ENCODE peak calls at places on chromosome 2, in seven cellular contexts. R is lower lobe of right lung; T is body of pancreas; X is aorta; V is spleen; Z is CD8-positive, alpha-beta T cell; N is NT2/D1. G is an unnamed sample. For H3K4me1, the result is how much of the 10 kb centered on the place peaks cover.

GRCh38 chr2:232543928-232544631 is 4.6 kb downstream of the CHRNG start:
- DNase-seq in T (no peak), R (peak), X (peak), N (no peak), V (peak), Z (no peak), G (no peak)

GRCh38 chr2:83874712-83875430 is 584.2 kb downstream of the SUCLG1 start:
- DNase-seq in X (no peak), N (no peak), Z (no peak), V (peak), R (no peak), T (no peak), G (no peak)

GRCh38 chr2:12714391-12715221 is 2.1 kb upstream of the TRIB2 start:
- DNase-seq in T (no peak), X (no peak), N (no peak), V (no peak), R (no peak), Z (no peak), G (peak)

GRCh38 chr2:196718394-196718793 is 78.9 kb downstream of the CCDC150 start:
- DNase-seq in V (no peak), X (no peak), R (no peak), Z (no peak), N (no peak), T (no peak), G (no peak)

GRCh38 chr2:176484838-176485237 is 215.6 kb downstream of the MTX2 start:
- DNase-seq in V (no peak), N (no peak), T (no peak), R (no peak), Z (no peak), X (no peak), G (no peak)

GRCh38 chr2:203802277-203803045 is 65.1 kb upstream of the CTLA4 start:
- DNase-seq in N (no peak), X (no peak), R (no peak), V (no peak), Z (no peak), T (no peak), G (no peak)

GRCh38 chr2:166716968-166717367 is 171.3 kb upstream of the XIRP2 start:
- DNase-seq in R (no peak), N (no peak), Z (no peak), T (no peak), X (no peak), V (no peak), G (no peak)

GRCh38 chr2:98868548-98869271 is 67.3 kb downstream of the CRACDL start:
- DNase-seq in T (no peak), X (no peak), V (no peak), Z (no peak), R (no peak), N (no peak), G (no peak)

GRCh38 chr2:27322301-27322765 is 564 bp downstream of the MPV17 start:
- DNase-seq in V (peak), R (peak), X (no peak), Z (no peak), N (no peak), T (peak), G (no peak)

GRCh38 chr2:101729521-101730190 is 32.1 kb downstream of the MAP4K4 start:
- DNase-seq in R (no peak), T (no peak), N (no peak), V (no peak), Z (no peak), X (no peak), G (no peak)

GRCh38 chr2:200703132-200703925 is 108.4 kb upstream of the BZW1 start:
- DNase-seq in X (no peak), R (no peak), T (peak), V (no peak), Z (no peak), N (peak), G (peak)

GRCh38 chr2:24489942-24490673 is 946 bp upstream of the NCOA1 start:
- DNase-seq in V (no peak), N (no peak), T (peak), Z (no peak), X (no peak), R (no peak), G (peak)

GRCh38 chr2:42809131-42809875 is 16.9 kb upstream of the HAAO start:
- DNase-seq in N (no peak), X (no peak), Z (no peak), T (peak), V (no peak), R (no peak), G (no peak)

GRCh38 chr2:25617948-25618646 is 55.3 kb downstream of the DTNB start:
- DNase-seq in T (no peak), V (no peak), R (no peak), N (no peak), Z (no peak), X (no peak), G (peak)

GRCh38 chr2:108593547-108594098 is 59.4 kb downstream of the LIMS1 start:
- DNase-seq in V (no peak), R (no peak), Z (no peak), N (no peak), T (no peak), X (no peak), G (no peak)

GRCh38 chr2:37501121-37501520 is 156.7 kb downstream of the QPCT start:
- DNase-seq in X (no peak), Z (no peak), T (no peak), N (no peak), R (no peak), V (no peak), G (no peak)

GRCh38 chr2:141497262-141497661 is 633.6 kb downstream of the LRP1B start:
- DNase-seq in N (no peak), Z (no peak), R (no peak), X (no peak), T (no peak), V (no peak), G (no peak)

GRCh38 chr2:127591221-127591923 is 54.6 kb upstream of the GPR17 start:
- DNase-seq in T (peak), R (peak), V (peak), X (peak), N (peak), Z (peak), G (peak)

GRCh38 chr2:234243871-234244565 is 193.5 kb downstream of the SPP2 start:
- DNase-seq in T (no peak), N (no peak), Z (no peak), V (no peak), R (no peak), X (no peak), G (no peak)

GRCh38 chr2:6352906-6353515 is 512.7 kb downstream of the CMPK2 start:
- DNase-seq in T (peak), V (peak), X (no peak), R (peak), N (peak), Z (no peak), G (peak)

GRCh38 chr2:74836675-74837401 is 2.9 kb downstream of the HK2 start:
- DNase-seq in Z (no peak), R (no peak), T (no peak), X (peak), V (no peak), N (peak), G (no peak)

GRCh38 chr2:74831693-74832530 is 2.0 kb upstream of the HK2 start:
- DNase-seq in X (no peak), N (no peak), V (no peak), R (no peak), Z (no peak), T (no peak), G (no peak)

GRCh38 chr2:74835831-74836674 is 2.1 kb downstream of the HK2 start:
- DNase-seq in T (no peak), Z (no peak), V (no peak), X (no peak), R (no peak), N (peak), G (peak)

GRCh38 chr2:74833418-74834233 is at the start of gene HK2:
- DNase-seq in T (peak), R (peak), X (peak), V (peak), N (peak), Z (peak), G (peak)

DNA sequence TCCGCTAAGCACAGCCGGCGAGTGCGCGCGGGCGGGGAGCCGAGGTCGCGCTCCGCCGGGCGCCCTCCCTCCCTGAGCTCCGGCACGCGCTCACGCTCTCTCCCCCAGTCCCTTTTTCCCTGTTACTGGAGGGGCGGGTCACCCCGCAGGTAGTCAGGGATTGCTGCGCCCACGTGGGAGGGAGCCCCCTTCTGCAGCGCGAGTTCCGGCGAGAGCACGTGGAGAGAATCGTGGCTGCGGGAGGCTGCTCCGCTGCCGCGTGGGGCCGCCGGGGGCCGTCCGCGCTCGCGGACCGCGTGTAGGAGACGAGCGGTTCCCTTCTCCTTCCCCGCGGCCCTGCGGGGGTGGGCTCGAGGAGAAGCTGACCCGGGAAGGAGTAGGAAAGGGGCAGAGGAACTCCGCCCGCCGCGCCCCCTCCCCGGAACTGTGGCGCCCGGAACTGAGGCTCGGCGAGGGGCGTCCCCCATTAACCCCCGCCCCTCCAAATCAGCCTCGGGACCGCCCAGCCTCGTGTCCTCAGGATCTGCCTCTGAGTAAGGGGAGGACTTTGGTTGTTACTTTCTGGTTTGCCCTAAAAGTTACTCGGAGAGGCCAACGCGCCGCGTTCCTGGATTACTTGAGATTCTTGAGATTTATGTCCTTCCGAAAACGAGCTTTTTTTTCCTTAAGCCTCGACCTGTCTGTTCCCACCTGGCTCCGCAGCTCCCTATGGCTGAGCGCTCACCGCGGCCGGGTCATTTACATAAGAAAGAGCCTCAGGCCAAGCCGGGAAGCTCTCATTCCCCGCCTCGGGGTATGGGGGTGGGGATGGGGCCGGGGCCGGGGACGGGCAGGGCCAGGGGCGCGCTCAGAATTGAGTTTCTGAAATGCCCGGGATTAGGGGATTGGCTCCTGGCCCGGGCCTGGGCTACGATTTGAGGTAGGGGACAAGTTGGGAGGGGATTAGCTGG is 1.2 kb downstream of the HK2 start:
- DNase-seq in T (peak), X (peak), V (peak), R (peak), N (peak), Z (peak), G (peak)
- H3K4me1 ChIP-seq in T (under half), X (under half), V (under half), R (under half), N (under half), Z (under half), G (under half)

GRCh38 chr2:191691016-191691725 is 13.2 kb downstream of the NABP1 start:
- DNase-seq in V (no peak), X (no peak), Z (peak), T (peak), N (peak), R (no peak), G (peak)

GRCh38 chr2:191687867-191688266 is 9.9 kb downstream of the NABP1 start:
- DNase-seq in R (no peak), T (no peak), Z (no peak), N (no peak), X (no peak), V (no peak), G (no peak)

GRCh38 chr2:191686658-191687057 is 8.7 kb downstream of the NABP1 start:
- DNase-seq in Z (no peak), N (no peak), R (no peak), X (no peak), V (no peak), T (no peak), G (no peak)

GRCh38 chr2:191690327-191690726 is 12.4 kb downstream of the NABP1 start:
- DNase-seq in R (no peak), V (no peak), Z (no peak), N (no peak), X (no peak), T (no peak), G (no peak)

DNA sequence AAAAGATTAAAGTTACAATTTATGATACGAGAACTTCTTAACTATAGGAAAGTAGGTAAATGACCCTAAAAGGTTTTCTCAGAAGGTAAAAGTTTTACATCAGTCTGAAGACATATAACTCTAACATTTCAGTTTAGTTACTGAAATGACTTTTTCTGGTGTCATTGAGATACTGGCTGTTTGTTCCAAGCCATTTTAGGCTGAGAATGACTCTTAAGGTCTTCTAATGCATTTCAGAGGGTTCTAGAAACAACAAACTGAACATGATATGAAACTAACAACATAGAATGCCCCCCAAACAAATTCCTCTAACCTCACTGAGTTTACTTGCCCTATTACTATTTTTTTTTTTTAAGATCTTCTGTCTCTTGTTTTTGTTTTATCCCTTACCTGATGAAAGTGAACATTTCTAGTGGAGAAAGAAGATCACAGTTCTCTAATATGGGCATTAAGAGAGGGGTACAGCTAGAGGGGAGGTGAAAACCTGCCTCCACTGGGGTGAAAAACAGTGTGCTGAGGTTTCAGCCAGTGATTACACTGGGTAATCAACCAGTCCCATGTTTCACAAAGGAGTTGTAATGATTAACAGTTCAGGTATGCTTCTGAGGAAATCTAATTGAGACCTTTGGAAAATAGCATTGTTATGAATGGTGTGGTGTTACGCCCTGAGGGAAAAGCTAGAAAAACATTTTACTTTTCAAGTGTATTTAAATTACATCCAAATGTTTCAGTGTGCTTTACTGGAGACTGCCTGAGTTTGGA is 11.2 kb downstream of the NABP1 start:
- DNase-seq in N (peak), R (no peak), X (no peak), T (no peak), V (no peak), Z (no peak), G (peak)
- H3K4me1 ChIP-seq in N (under half), R (under half), X (under half), T (under half), V (under half), Z (under half), G (half or more)

GRCh38 chr2:10369269-10370255 is 66.9 kb downstream of the HPCAL1 start:
- DNase-seq in R (peak), X (no peak), Z (no peak), T (peak), N (no peak), V (no peak), G (no peak)

GRCh38 chr2:10372195-10372861 is 69.6 kb downstream of the HPCAL1 start:
- DNase-seq in V (no peak), X (no peak), R (no peak), Z (no peak), N (no peak), T (peak), G (no peak)

GRCh38 chr2:10370390-10370789 is 67.7 kb downstream of the HPCAL1 start:
- DNase-seq in Z (no peak), X (no peak), T (no peak), V (no peak), R (no peak), N (no peak), G (no peak)

GRCh38 chr2:10371441-10372194 is 68.9 kb downstream of the HPCAL1 start:
- DNase-seq in N (no peak), Z (no peak), R (no peak), T (no peak), V (no peak), X (no peak), G (no peak)

DNA sequence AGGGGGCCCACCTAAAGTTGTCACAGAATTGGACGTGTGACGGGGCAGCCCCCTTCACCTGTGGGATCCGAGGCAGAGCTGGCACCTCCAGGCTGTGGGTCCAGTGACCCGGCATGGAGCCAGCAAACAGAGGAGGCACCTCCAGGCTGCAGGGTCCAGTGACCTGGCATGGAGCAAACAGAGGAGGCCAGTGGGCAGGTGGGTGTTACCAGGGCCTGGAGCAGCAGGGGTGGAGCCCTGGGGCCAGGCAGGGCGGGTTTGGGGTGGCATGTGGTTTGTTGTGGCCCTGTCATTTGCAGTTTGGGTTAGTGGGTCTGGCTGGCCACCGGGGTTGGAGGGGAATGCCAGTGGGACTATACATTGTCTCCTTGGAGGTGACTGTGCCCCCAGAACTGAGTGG is 68.2 kb downstream of the HPCAL1 start:
- DNase-seq in Z (no peak), T (no peak), X (no peak), V (no peak), R (no peak), N (no peak), G (no peak)
- H3K4me1 ChIP-seq in Z (under half), T (half or more), X (under half), V (under half), R (half or more), N (under half), G (under half)

DNA sequence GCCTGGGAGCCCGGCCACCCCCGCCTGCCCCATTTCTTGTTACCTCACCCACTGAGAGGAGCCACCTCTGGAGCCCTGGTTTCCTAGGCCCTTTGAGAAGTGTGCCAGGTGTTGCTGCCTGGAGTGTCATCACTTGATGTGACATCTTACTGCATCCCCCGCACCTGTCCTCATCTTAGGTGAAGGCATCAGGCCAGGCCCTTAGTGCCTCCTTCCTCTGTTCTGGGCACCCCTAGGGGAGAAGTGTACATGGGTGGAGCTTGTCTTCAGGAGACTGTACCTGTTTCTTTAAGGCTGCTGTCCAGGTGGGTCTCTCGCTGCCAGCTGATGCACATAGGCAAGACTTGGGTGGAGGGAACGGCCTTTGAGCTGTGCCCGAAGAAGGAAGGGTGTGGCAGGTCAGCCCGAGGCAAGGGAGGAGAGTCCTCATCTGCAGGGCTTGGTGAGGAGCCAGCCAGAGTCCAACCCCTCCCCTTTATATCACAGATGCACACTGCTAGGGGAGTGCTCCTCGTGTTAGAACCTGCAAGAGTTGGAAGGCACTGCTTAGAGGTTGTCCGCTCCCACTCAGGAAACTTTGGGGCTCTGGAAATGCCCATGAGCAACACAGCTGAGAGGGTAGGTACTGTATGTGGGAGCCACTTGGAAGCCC is 45.9 kb downstream of the NCK2 start:
- DNase-seq in X (no peak), V (no peak), Z (no peak), T (no peak), R (no peak), N (no peak), G (no peak)
- H3K4me1 ChIP-seq in X (under half), V (half or more), Z (half or more), T (under half), R (half or more), N (under half), G (under half)

GRCh38 chr2:65347913-65348312 is 84.5 kb downstream of the SPRED2 start:
- DNase-seq in X (no peak), Z (no peak), V (no peak), R (no peak), T (no peak), N (no peak), G (no peak)
- H3K4me1 ChIP-seq in X (under half), Z (under half), V (under half), R (under half), T (under half), N (under half), G (under half)

DNA sequence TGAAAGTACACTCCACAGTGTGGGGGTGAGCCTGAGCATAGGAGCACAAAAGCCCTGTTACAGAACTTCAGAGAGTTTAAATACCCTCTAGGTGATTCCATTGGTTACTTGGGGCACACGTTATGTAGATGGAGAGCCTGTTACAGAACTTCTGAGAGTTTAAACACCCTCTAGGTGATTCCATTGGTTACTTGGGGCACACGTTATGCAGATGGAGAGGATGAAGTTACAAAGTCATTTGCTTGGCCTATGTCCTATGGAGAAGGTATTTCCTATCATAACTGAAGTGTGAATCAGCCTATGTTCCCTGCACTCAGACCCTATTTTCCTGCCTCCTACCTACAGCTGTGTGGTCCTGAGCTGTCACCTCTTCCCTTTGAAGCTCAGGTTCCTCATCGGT is 3.8 kb upstream of the CAPN10 start:
- DNase-seq in X (no peak), T (no peak), V (no peak), Z (no peak), R (no peak), N (no peak), G (no peak)
- H3K4me1 ChIP-seq in X (under half), T (half or more), V (under half), Z (under half), R (half or more), N (under half), G (under half)